ENCODE peak calls at places on chromosomes 11 and 22, in nine cellular contexts. D, C, O, A, X, W, H, T and Z are unnamed samples.

GRCh38 chr11:102253018-102253775 is 64.1 kb upstream of the BIRC3 start:
- DNase-seq in O (no peak), H (no peak), C (no peak), D (no peak), W (no peak), X (no peak), T (peak), A (no peak), Z (no peak)

GRCh38 chr22:43375951-43376455 is 32.8 kb upstream of the SCUBE1 start:
- DNase-seq in W (no peak), A (no peak), D (no peak), C (no peak), O (no peak), T (no peak), H (no peak), X (no peak), Z (no peak)

GRCh38 chr11:64960719-64961118 is 11.2 kb downstream of the MAJIN start:
- DNase-seq in X (no peak), O (no peak), C (no peak), W (no peak), H (no peak), T (no peak), A (no peak), D (no peak), Z (no peak)

GRCh38 chr22:48795664-48796063 is 1032.0 kb downstream of the BRD1 start:
- DNase-seq in O (no peak), X (no peak), A (no peak), D (no peak), W (no peak), H (no peak), C (no peak), T (no peak), Z (no peak)

GRCh38 chr11:124320097-124320496 is at the start of gene OR8D2:
- DNase-seq in C (no peak), X (no peak), D (no peak), O (no peak), H (no peak), T (no peak), A (no peak), W (no peak), Z (no peak)

GRCh38 chr11:23490557-23491235 is 630.4 kb upstream of the CCDC179 start:
- DNase-seq in W (no peak), O (no peak), T (no peak), H (no peak), A (no peak), C (no peak), D (no peak), X (no peak), Z (no peak)

GRCh38 chr22:27670701-27671412 is 130.7 kb downstream of the MN1 start:
- DNase-seq in C (no peak), D (no peak), T (no peak), A (peak), W (no peak), O (no peak), H (no peak), X (no peak), Z (no peak)

GRCh38 chr11:3182462-3182852 is 17.3 kb upstream of the OSBPL5 start:
- DNase-seq in T (no peak), O (no peak), X (no peak), A (no peak), W (no peak), C (no peak), H (no peak), D (no peak), Z (no peak)

GRCh38 chr11:9075441-9076000 is 15.9 kb downstream of the SCUBE2 start:
- DNase-seq in O (no peak), X (no peak), C (no peak), T (peak), A (no peak), W (no peak), H (no peak), D (no peak), Z (no peak)

GRCh38 chr11:104432526-104432925 is 268.6 kb upstream of the PDGFD start:
- DNase-seq in H (no peak), O (no peak), X (no peak), A (no peak), T (no peak), D (no peak), W (no peak), C (no peak), Z (no peak)